ENCODE peak calls at places on chromosomes 11 and 22, in seven cellular contexts. T, N, R, Q, Y, O and U are unnamed samples.

GRCh38 chr11:15910761-15911160 is 445.6 kb downstream of the SOX6 start:
- DNase-seq in T (no peak), N (no peak), R (no peak), Q (no peak), Y (peak; percentile 16), O (no peak), U (no peak)

GRCh38 chr11:73978576-73979086 is 4.0 kb downstream of the UCP2 start:
- DNase-seq in T (no peak), N (no peak), R (no peak), Q (no peak), Y (no peak), O (no peak), U (no peak)

GRCh38 chr11:88508808-88509581 is 171.5 kb upstream of the CTSC start:
- DNase-seq in T (peak; percentile 10), N (peak; percentile 74), R (no peak), Q (peak; percentile 18), Y (no peak), O (no peak), U (no peak)

GRCh38 chr11:60840711-60841430 is 1.0 kb upstream of the CCDC86 start:
- DNase-seq in T (peak; percentile 33), N (no peak), R (no peak), Q (no peak), Y (no peak), O (no peak), U (no peak)

GRCh38 chr22:40107756-40108437 is 69.8 kb upstream of the TNRC6B start:
- DNase-seq in T (peak; percentile 12), N (no peak), R (no peak), Q (no peak), Y (no peak), O (no peak), U (peak; percentile 56)

GRCh38 chr11:13207665-13208594 is 69.7 kb upstream of the BMAL1 start:
- DNase-seq in T (peak; percentile 40), N (peak; percentile 33), R (no peak), Q (peak; percentile 29), Y (no peak), O (no peak), U (no peak)

GRCh38 chr11:93031386-93031785 is 61.9 kb downstream of the MTNR1B start:
- DNase-seq in T (no peak), N (peak; percentile 61), R (no peak), Q (no peak), Y (no peak), O (peak; percentile 53), U (no peak)

GRCh38 chr11:45076761-45077160 is 69.7 kb upstream of the PRDM11 start:
- DNase-seq in T (no peak), N (no peak), R (no peak), Q (no peak), Y (no peak), O (no peak), U (no peak)

GRCh38 chr11:57276169-57276854 is 39.3 kb upstream of the APLNR start:
- DNase-seq in T (no peak), N (no peak), R (no peak), Q (no peak), Y (no peak), O (no peak), U (no peak)

GRCh38 chr11:131370090-131370751 is at the start of gene NTM:
- DNase-seq in T (peak; percentile 65), N (peak; percentile 34), R (no peak), Q (no peak), Y (no peak), O (no peak), U (peak; percentile 23)

DNA sequence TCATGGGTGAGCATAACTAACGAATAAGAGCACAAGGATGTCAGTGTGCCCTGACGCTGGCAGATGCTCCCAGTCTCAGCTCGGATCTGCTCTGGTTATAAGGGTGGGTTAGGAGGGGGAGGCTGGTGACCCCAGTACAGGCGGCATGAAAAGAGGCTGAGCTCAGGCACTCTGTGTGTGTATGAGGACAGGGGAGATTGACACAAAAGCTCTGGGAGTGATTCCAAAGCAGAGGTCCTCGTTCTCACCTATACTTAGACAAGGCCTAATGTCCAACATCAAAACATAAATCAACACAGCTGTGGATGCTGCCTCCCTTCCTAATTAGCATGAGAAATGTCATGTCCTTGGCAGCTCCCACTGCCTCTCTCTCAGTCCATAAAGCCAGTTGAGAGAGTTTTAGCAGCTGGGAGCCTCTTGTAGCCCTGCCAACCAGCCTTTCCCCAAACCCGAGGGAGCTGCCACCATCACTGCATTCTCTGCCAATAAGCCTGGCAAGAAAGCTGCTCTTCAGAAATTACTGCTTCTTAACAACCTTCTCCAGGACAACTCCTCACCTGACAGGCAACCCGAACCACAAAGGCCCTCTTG is 59.8 kb downstream of the SC5D start:
- DNase-seq in T (no peak), N (no peak), R (no peak), Q (no peak), Y (no peak), O (no peak), U (peak; percentile 14)
- H3K27ac ChIP-seq in T (no peak overlapping the region), N (no peak overlapping the region), R (no peak overlapping the region), Q (no peak overlapping the region), Y (no peak overlapping the region), O (no peak overlapping the region), U (no peak overlapping the region)

GRCh38 chr11:68839953-68840641 is 1.6 kb downstream of the CPT1A start:
- DNase-seq in T (peak; percentile 56), N (peak; percentile 76), R (no peak), Q (peak; percentile 59), Y (no peak), O (no peak), U (no peak)

GRCh38 chr11:68837583-68838571 is 3.8 kb downstream of the CPT1A start:
- DNase-seq in T (peak; percentile 63), N (no peak), R (no peak), Q (peak; percentile 37), Y (no peak), O (no peak), U (no peak)

GRCh38 chr11:68840661-68841653 is 759 bp downstream of the CPT1A start:
- DNase-seq in T (peak; percentile 82), N (peak; percentile 73), R (no peak), Q (peak; percentile 49), Y (no peak), O (no peak), U (peak; percentile 39)

GRCh38 chr11:68838572-68838964 is 3.1 kb downstream of the CPT1A start:
- DNase-seq in T (no peak), N (no peak), R (no peak), Q (peak; percentile 54), Y (no peak), O (no peak), U (no peak)

GRCh38 chr11:68839054-68839865 is 2.5 kb downstream of the CPT1A start:
- DNase-seq in T (peak; percentile 98), N (peak; percentile 97), R (peak; percentile 69), Q (peak; percentile 97), Y (peak; percentile 98), O (peak; percentile 75), U (peak; percentile 96)
- TF ChIP-seq POLR2AphosphoS5 in T (peak; percentile 94), N (no peak), R (peak; percentile 50), Q (peak; percentile 81), Y (no peak), O (no peak), U (peak; percentile 96)

DNA sequence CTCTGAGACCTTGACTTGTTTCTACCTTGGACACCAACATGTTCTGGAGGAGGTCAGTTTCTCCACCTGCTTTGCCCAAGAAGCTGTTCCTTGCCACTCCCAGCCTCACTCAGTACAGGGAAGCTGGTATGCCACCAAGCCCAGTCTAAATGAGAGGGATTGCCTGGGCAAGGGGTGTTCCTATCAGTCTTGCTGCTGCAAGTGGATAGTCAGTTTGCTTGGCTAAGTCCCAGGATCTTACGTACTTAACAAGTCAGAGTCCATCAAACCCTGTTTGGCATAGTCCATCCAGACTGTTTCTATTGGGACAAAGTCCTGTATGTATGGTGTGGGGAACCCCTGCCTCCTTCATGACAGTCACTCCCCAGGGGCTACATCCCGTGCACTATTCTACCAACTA is 66.6 kb downstream of the RPL27A start:
- DNase-seq in T (peak; percentile 46), N (no peak), R (no peak), Q (no peak), Y (no peak), O (no peak), U (no peak)
- H3K27ac ChIP-seq in T (peak overlapping the region; percentile 0), N (no peak overlapping the region), R (no peak overlapping the region), Q (no peak overlapping the region), Y (no peak overlapping the region), O (no peak overlapping the region), U (no peak overlapping the region)

GRCh38 chr11:6986487-6986886 is 33.7 kb downstream of the ZNF214 start:
- DNase-seq in T (no peak), N (no peak), R (no peak), Q (no peak), Y (no peak), O (no peak), U (no peak)
- TF ChIP-seq POLR2AphosphoS5 in T (no peak), N (no peak), R (no peak), Q (no peak), Y (no peak), O (no peak), U (no peak)

DNA sequence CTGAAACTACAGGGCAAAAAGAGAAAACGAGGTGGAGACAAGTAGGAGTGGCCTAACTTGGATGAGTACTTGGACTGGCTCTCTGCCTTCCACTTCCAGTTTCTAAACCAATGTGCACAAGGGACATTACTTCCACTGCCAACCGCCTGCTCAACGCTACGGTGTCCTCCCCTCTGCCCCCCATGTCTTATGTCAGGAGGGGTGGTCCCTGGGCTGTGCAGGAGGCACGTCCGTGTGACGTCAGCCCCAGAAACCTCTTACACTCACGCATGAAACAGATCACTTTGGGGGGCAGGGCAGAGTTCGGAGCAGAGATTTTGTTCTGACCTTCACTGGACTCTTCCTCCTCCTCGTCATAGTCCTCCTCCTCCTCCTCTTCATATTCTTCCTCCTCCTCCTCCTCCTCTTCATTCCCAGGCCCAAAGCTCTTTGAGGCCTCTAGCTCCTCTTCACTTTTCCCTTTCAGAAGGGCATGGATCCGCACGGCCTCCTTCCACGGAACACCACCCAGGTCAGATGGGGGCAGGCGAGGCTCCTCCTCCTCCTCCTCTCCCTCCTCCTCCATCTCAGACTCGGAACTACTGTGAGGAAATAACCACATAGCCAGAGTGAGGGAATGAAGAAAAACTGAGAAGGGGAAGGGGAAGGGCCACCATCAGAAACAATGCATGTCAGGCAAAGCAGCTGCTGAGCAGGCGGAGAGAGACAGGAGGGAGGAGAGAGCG is 57.4 kb upstream of the BID start:
- DNase-seq in T (no peak), N (no peak), R (no peak), Q (no peak), Y (no peak), O (no peak), U (no peak)
- H3K27ac ChIP-seq in T (peak overlapping the region; percentile 70), N (no peak overlapping the region), R (no peak overlapping the region), Q (no peak overlapping the region), Y (peak overlapping the region; percentile 24), O (no peak overlapping the region), U (peak overlapping the region; percentile 71)